ENCODE peak calls at places on chromosomes 2 and 18, in six cellular contexts. K is neuronal stem cell, T is neural progenitor cell, N is thoracic aorta, I is breast epithelium, R is lung. M is an unnamed sample. For H3K4me1, the result is how much of the 10 kb centered on the place peaks cover.

GRCh38 chr2:73979686-73980085 is 5.0 kb upstream of the TET3 start:
- DNase-seq in T (no peak), R (no peak), K (no peak), N (no peak), I (no peak), M (peak)

GRCh38 chr18:62663731-62664336 is 51.5 kb upstream of the PHLPP1 start:
- DNase-seq in I (no peak), T (no peak), R (no peak), N (no peak), K (no peak), M (no peak)

GRCh38 chr2:25294573-25295462 is 46.9 kb downstream of the DNMT3A start:
- DNase-seq in K (no peak), T (no peak), R (peak), I (peak), N (peak), M (no peak)

GRCh38 chr2:28606986-28607441 is 111.2 kb downstream of the PLB1 start:
- DNase-seq in I (no peak), T (peak), N (no peak), K (no peak), R (no peak), M (no peak)

GRCh38 chr2:85838181-85838580 is 50.6 kb downstream of the ST3GAL5 start:
- DNase-seq in N (no peak), T (peak), R (no peak), K (no peak), I (no peak), M (no peak)

GRCh38 chr2:230861564-230862255 is 3.0 kb upstream of the ITM2C start:
- DNase-seq in I (no peak), R (no peak), K (no peak), N (no peak), T (no peak), M (no peak)

GRCh38 chr2:110867078-110867477 is 134.7 kb downstream of the ACOXL start:
- DNase-seq in R (no peak), T (no peak), N (no peak), I (no peak), K (no peak), M (no peak)

GRCh38 chr2:193428336-193428818 is 1233.6 kb upstream of the TMEFF2 start:
- DNase-seq in K (peak), R (no peak), T (no peak), N (no peak), I (no peak), M (no peak)

GRCh38 chr2:84636080-84636971 is 120.0 kb downstream of the DNAH6 start:
- DNase-seq in T (no peak), I (no peak), K (no peak), N (no peak), R (no peak), M (no peak)

GRCh38 chr2:136075466-136075865 is 42.5 kb downstream of the CXCR4 start:
- DNase-seq in R (no peak), T (no peak), N (no peak), K (no peak), I (no peak), M (no peak)

GRCh38 chr2:36411962-36412444 is 56.4 kb downstream of the CRIM1 start:
- DNase-seq in N (no peak), R (no peak), K (no peak), T (peak), I (no peak), M (no peak)

GRCh38 chr18:7152485-7152884 is 34.9 kb upstream of the LAMA1 start:
- DNase-seq in T (no peak), R (no peak), I (no peak), N (no peak), K (no peak), M (no peak)

GRCh38 chr2:134232868-134233732 is 20.8 kb upstream of the MGAT5 start:
- DNase-seq in N (no peak), T (no peak), K (no peak), R (no peak), I (no peak), M (peak)

GRCh38 chr2:8138923-8139667 is 542.8 kb upstream of the ID2 start:
- DNase-seq in R (no peak), K (no peak), N (no peak), T (no peak), I (no peak), M (no peak)

GRCh38 chr2:162888641-162889040 is 50.1 kb upstream of the KCNH7 start:
- DNase-seq in I (no peak), R (no peak), K (no peak), T (no peak), N (no peak), M (no peak)

GRCh38 chr18:22681912-22682311 is 251.2 kb upstream of the RBBP8 start:
- DNase-seq in T (no peak), K (no peak), I (no peak), N (no peak), R (no peak), M (no peak)

GRCh38 chr18:76450452-76450851 is 44.6 kb downstream of the ZNF516 start:
- DNase-seq in R (no peak), I (no peak), K (no peak), N (no peak), T (no peak), M (no peak)

GRCh38 chr2:24517247-24517646 is 26.2 kb downstream of the NCOA1 start:
- DNase-seq in R (no peak), I (no peak), N (no peak), T (no peak), K (no peak), M (no peak)

GRCh38 chr2:161592713-161593112 is 31.5 kb upstream of the SLC4A10 start:
- DNase-seq in N (no peak), I (no peak), T (no peak), K (no peak), R (no peak), M (no peak)

GRCh38 chr18:697771-698170 is 14.7 kb downstream of the ENOSF1 start:
- DNase-seq in R (peak), I (no peak), K (no peak), N (no peak), T (no peak), M (no peak)

GRCh38 chr2:235126771-235127170 is 175.0 kb downstream of the SH3BP4 start:
- DNase-seq in R (no peak), N (no peak), I (no peak), T (no peak), K (no peak), M (no peak)

GRCh38 chr2:177212895-177213856 is 582 bp downstream of the HNRNPA3 start:
- DNase-seq in N (peak), T (peak), R (peak), K (peak), I (peak), M (peak)

GRCh38 chr2:238864207-238865014 is 16.5 kb downstream of the TWIST2 start:
- DNase-seq in I (peak), T (peak), K (peak), R (peak), N (peak), M (peak)

GRCh38 chr2:8889978-8890377 is 52.6 kb upstream of the KIDINS220 start:
- DNase-seq in R (no peak), K (no peak), N (no peak), T (no peak), I (no peak), M (no peak)

GRCh38 chr2:197073701-197074433 is 147.4 kb upstream of the PGAP1 start:
- DNase-seq in N (no peak), R (no peak), K (no peak), I (no peak), T (peak), M (no peak)

GRCh38 chr2:224930124-224930523 is 112.1 kb downstream of the DOCK10 start:
- DNase-seq in K (no peak), R (no peak), N (no peak), T (no peak), I (no peak), M (no peak)

GRCh38 chr2:99861376-99861760 is 281.0 kb downstream of the AFF3 start:
- DNase-seq in R (no peak), T (no peak), I (no peak), K (no peak), N (no peak), M (no peak)

GRCh38 chr18:8049147-8049546 is 482.0 kb downstream of the PTPRM start:
- DNase-seq in R (no peak), K (no peak), T (no peak), N (no peak), I (no peak), M (no peak)

GRCh38 chr2:201174687-201175086 is 8.3 kb upstream of the CASP10 start:
- DNase-seq in I (no peak), T (no peak), N (no peak), R (no peak), K (no peak), M (no peak)

GRCh38 chr2:201183373-201183742 is 417 bp downstream of the CASP10 start:
- DNase-seq in I (no peak), T (no peak), K (no peak), R (no peak), N (no peak), M (no peak)

GRCh38 chr2:201182650-201183372 is at the start of gene CASP10:
- DNase-seq in N (no peak), R (no peak), K (no peak), I (no peak), T (peak), M (peak)

GRCh38 chr2:201175971-201176570 is 6.9 kb upstream of the CASP10 start:
- DNase-seq in K (no peak), T (no peak), R (peak), I (no peak), N (no peak), M (no peak)

DNA sequence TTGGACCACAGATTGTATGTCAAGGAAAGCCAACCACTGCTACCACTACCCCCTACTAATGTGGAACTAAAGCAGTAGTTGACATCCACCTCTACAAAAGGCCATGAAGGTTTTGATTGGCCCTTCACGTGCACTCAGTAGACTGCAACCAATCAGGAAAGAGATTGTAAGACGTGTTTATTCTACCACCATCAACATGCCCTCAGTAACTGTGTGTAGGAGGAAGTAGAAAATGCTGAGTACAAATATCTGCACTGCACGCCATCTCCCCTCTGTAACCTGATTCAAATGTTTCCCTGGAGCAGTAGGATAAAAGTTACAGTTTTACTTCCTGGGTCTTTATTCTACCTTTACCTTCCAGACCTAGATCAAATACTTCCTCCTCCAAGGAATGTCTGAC is 2.9 kb upstream of the CASP10 start:
- DNase-seq in T (no peak), I (no peak), N (no peak), K (no peak), R (no peak), M (no peak)
- H3K27ac ChIP-seq in T (no peak), I (no peak), N (no peak), K (no peak), R (no peak), M (no peak)

GRCh38 chr2:101188683-101189405 is 37.7 kb upstream of the TBC1D8 start:
- DNase-seq in K (peak), T (peak), I (no peak), N (no peak), R (peak), M (no peak)

GRCh38 chr2:101185656-101186055 is 34.5 kb upstream of the TBC1D8 start:
- DNase-seq in T (no peak), N (no peak), R (no peak), K (no peak), I (no peak), M (peak)

GRCh38 chr2:101187131-101187530 is 35.9 kb upstream of the TBC1D8 start:
- DNase-seq in K (no peak), R (no peak), T (no peak), N (no peak), I (no peak), M (peak)

GRCh38 chr2:101193038-101193437 is 41.9 kb upstream of the TBC1D8 start:
- DNase-seq in I (no peak), R (no peak), N (no peak), K (no peak), T (no peak), M (no peak)

DNA sequence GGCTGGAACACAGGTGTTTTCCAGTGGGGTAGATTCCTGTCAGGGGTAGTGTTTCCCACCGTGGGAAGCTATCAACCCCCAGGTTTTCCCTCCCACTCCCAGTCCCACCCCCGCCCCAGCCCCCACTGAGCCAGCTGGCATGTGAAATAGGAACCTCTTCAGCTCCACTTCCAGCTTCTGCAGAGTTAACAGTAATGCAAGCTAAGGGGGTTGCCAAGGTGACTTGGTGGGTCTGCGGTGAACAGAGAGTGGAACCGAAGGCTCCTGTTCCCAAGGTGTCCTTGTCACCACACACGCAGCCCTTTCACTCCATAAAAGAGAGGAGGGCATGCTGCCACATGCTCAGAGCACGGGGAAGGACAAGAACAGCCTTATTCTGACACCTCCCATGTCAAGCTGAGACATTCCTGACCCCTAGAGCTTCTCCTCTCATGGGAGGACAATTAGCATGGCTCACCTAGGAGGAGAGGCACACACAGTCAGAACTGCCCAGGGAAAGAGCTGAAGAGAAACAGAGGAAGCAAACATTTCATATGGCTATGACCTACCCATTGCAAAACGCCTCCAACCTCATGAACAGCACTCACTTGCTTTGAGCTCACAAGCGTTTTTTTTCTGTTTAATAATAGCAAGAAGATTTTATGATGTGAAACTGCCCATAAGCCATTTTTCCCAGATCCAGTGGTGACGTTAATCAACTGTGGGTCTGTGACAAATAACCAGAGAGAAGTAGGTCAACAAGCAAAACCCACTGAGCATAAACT is 39.8 kb upstream of the TBC1D8 start:
- DNase-seq in N (no peak), K (no peak), R (no peak), I (no peak), T (no peak), M (peak)
- H3K4me1 ChIP-seq in N (under half), K (under half), R (under half), I (under half), T (under half), M (under half)

DNA sequence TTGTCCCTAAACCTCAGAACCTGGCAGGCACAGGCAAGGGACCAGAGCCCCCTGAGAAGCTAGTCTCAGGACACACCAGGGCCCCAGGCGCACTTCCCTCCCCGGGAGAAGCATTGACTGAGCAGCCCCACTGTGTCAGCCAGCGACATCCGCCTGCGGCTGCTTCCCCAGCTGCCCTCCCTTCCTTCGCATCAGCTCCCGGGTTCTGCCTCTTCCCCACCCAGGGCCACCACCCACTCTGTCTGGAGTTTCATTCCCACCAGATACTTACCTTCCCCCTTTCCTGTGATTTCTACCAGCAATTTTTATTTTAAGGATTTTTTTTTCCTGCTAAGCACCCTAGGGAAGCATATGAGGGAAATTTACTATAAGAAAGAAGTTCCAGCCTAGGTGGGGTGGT is 99.2 kb downstream of the SMAD7 start:
- DNase-seq in N (no peak), T (no peak), I (no peak), R (no peak), K (no peak), M (no peak)
- H3K27ac ChIP-seq in N (peak), T (no peak), I (no peak), R (peak), K (no peak), M (no peak)

DNA sequence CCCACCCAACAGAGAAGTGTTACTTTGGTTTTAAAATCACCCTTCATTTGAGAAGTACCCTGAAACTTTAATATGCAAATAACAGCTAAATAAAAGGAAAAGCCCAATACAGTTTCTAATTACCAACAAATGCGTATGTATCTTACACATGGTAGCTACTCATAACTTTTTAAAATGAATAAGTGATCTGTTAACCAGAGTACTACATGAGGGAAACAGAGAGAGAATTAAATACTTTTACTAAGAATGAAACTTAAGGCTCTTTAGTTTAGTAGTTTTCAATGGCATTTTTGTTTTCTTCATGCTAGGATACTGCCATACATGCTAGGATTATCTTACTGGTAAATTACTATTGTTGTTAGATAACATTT is 39.1 kb upstream of the NABP1 start:
- DNase-seq in I (no peak), R (no peak), T (no peak), K (no peak), N (no peak), M (no peak)
- H3K4me1 ChIP-seq in I (under half), R (under half), T (under half), K (under half), N (under half), M (under half)

GRCh38 chr18:50814387-50814786 is 5.4 kb downstream of the MRO start:
- DNase-seq in R (no peak), T (no peak), I (no peak), K (no peak), N (no peak), M (no peak)
- H3K27ac ChIP-seq in R (no peak), T (no peak), I (no peak), K (no peak), N (no peak), M (no peak)

GRCh38 chr2:217952409-217952808 is 50.4 kb downstream of the TNS1 start:
- DNase-seq in K (no peak), N (no peak), R (no peak), T (no peak), I (no peak), M (no peak)
- H3K4me1 ChIP-seq in K (under half), N (half or more), R (under half), T (under half), I (under half), M (under half)

GRCh38 chr18:57983472-57983871 is 60.6 kb upstream of the NEDD4L start:
- DNase-seq in T (no peak), I (no peak), R (no peak), K (no peak), N (no peak), M (no peak)
- H3K27ac ChIP-seq in T (no peak), I (no peak), R (no peak), K (no peak), N (no peak), M (no peak)

DNA sequence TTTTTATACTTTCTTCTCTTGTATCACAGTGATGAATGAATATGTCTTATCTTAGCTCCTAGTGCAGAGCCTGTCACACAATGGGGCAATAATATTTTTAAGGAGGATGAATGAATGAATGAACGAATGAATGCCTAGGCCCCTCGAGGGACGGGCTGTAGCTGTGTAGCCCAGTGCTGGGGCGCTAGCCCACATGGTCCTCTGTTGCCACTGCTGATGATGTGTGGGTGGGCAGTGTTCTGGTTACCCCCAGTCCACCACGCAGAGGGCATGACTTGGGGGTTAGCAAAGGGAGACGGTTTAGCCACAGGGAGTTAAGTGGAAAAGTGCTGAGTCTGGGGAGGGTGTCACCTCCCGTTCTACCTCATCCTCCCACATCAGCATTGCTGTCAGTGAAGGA is 134.2 kb downstream of the SMAD7 start:
- DNase-seq in R (no peak), T (no peak), N (no peak), I (peak), K (no peak), M (no peak)
- H3K4me1 ChIP-seq in R (under half), T (under half), N (under half), I (under half), K (under half), M (under half)

DNA sequence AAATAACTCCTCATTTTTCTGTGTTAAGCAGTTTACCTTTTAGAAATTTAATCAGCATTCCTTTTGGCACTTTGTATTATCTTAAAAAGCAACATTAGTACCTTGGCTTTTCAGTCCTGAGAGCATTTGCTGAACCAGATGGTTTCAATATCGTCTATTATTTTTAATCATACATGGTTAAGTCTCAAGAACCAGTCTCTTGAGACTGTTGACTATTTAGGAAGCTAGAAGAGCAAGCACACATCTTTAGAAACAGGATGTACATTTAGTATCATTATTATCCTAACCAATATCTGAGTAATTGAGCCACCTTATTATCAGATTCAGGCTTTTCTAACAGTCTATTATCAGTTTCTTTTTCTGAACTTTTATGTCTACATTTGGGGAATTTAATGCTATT is 28.2 kb upstream of the ZEB2 start:
- DNase-seq in T (no peak), N (no peak), R (no peak), K (no peak), I (no peak), M (no peak)
- H3K27ac ChIP-seq in T (no peak), N (no peak), R (no peak), K (no peak), I (no peak), M (no peak)

M was measured in foreskin keratinocyte.